ENCODE peak calls at places on chromosome 13, in seven cellular contexts. V is GM03348; R is nephron progenitor cell; N is activated T-helper 1 cell treated with Interleukin-2 at 50 U/mL for 16 hours; T is activated naive CD4-positive, alpha-beta T cell treated with anti-CD3 and anti-CD28 coated beads, Interleukin-2, amount 50 U/mL, for 72 hours; Y is HEK293T; D is naive thymus-derived CD4-positive, alpha-beta T cell. A is an unnamed sample.

GRCh38 chr13:113935081-113935511 is 38.8 kb downstream of the C13orf46 start:
- DNase-seq in V (no peak), R (peak; percentile 26), N (no peak), T (peak; percentile 20), Y (no peak), D (no peak), A (no peak)

GRCh38 chr13:75550159-75550567 is 572 bp downstream of the UCHL3 start:
- DNase-seq in V (peak; percentile 73), R (peak; percentile 40), N (no peak), T (no peak), Y (peak; percentile 78), D (no peak), A (no peak)

GRCh38 chr13:80962855-80963254 is 621.9 kb upstream of the SPRY2 start:
- DNase-seq in V (no peak), R (no peak), N (no peak), T (no peak), Y (peak; percentile 46), D (no peak), A (no peak)

GRCh38 chr13:27971236-27971645 is 2.1 kb upstream of the CDX2 start:
- DNase-seq in V (no peak), R (peak; percentile 67), N (no peak), T (no peak), Y (no peak), D (no peak), A (no peak)

GRCh38 chr13:45392811-45393210 is 25.4 kb downstream of the SLC25A30 start:
- DNase-seq in V (no peak), R (no peak), N (no peak), T (no peak), Y (no peak), D (no peak), A (no peak)

GRCh38 chr13:38785047-38785446 is 98.2 kb downstream of the FREM2 start:
- DNase-seq in V (no peak), R (no peak), N (no peak), T (no peak), Y (no peak), D (no peak), A (no peak)

GRCh38 chr13:41054919-41055619 is 6.2 kb upstream of the WBP4 start:
- DNase-seq in V (no peak), R (no peak), N (no peak), T (no peak), Y (peak; percentile 20), D (no peak), A (no peak)

GRCh38 chr13:75910591-75910990 is 274.5 kb downstream of the LMO7 start:
- DNase-seq in V (no peak), R (no peak), N (no peak), T (no peak), Y (no peak), D (no peak), A (no peak)

GRCh38 chr13:44116562-44117315 is 237.0 kb downstream of the LACC1 start:
- DNase-seq in V (no peak), R (no peak), N (no peak), T (no peak), Y (no peak), D (peak; percentile 8), A (no peak)

GRCh38 chr13:33353210-33353609 is 67.7 kb upstream of the STARD13 start:
- DNase-seq in V (no peak), R (no peak), N (no peak), T (no peak), Y (no peak), D (no peak), A (no peak)

GRCh38 chr13:33125821-33126570 is 109.8 kb downstream of the KL start:
- DNase-seq in V (peak; percentile 91), R (no peak), N (no peak), T (no peak), Y (peak; percentile 13), D (no peak), A (no peak)

GRCh38 chr13:76009491-76009890 is 373.4 kb downstream of the LMO7 start:
- DNase-seq in V (no peak), R (no peak), N (no peak), T (no peak), Y (no peak), D (no peak), A (no peak)

GRCh38 chr13:46783504-46783903 is 13.5 kb downstream of the ESD start:
- DNase-seq in V (no peak), R (no peak), N (no peak), T (no peak), Y (no peak), D (no peak), A (no peak)

GRCh38 chr13:29524176-29524575 is 71.3 kb downstream of the SLC7A1 start:
- DNase-seq in V (no peak), R (no peak), N (no peak), T (no peak), Y (no peak), D (no peak), A (no peak)

GRCh38 chr13:42112864-42113263 is 64.4 kb downstream of the DGKH start:
- DNase-seq in V (no peak), R (no peak), N (no peak), T (no peak), Y (no peak), D (no peak), A (no peak)

GRCh38 chr13:97700306-97700848 is 253.1 kb upstream of the IPO5 start:
- DNase-seq in V (no peak), R (no peak), N (no peak), T (no peak), Y (no peak), D (no peak), A (no peak)

GRCh38 chr13:73018336-73018735 is 40.5 kb upstream of the KLF5 start:
- DNase-seq in V (no peak), R (no peak), N (no peak), T (no peak), Y (no peak), D (no peak), A (no peak)

GRCh38 chr13:78022164-78022877 is 103.7 kb upstream of the EDNRB start:
- DNase-seq in V (peak; percentile 16), R (no peak), N (no peak), T (peak; percentile 55), Y (no peak), D (peak; percentile 54), A (no peak)

GRCh38 chr13:36858285-36858684 is 39.3 kb downstream of the RFXAP start:
- DNase-seq in V (peak; percentile 67), R (peak; percentile 8), N (no peak), T (no peak), Y (peak; percentile 59), D (peak; percentile 3), A (peak; percentile 58)

GRCh38 chr13:113933901-113934300 is 40.0 kb downstream of the C13orf46 start:
- DNase-seq in V (no peak), R (no peak), N (no peak), T (peak; percentile 23), Y (no peak), D (no peak), A (no peak)

GRCh38 chr13:66407159-66407558 is 823.0 kb downstream of the PCDH9 start:
- DNase-seq in V (no peak), R (no peak), N (no peak), T (no peak), Y (no peak), D (no peak), A (no peak)

GRCh38 chr13:23928985-23929384 is 31.7 kb upstream of the C1QTNF9B start:
- DNase-seq in V (peak; percentile 68), R (no peak), N (no peak), T (no peak), Y (no peak), D (no peak), A (no peak)

GRCh38 chr13:43495732-43496131 is 291.0 kb downstream of the ENOX1 start:
- DNase-seq in V (no peak), R (no peak), N (no peak), T (no peak), Y (no peak), D (no peak), A (no peak)

GRCh38 chr13:95924389-95924994 is 128.7 kb downstream of the UGGT2 start:
- DNase-seq in V (peak; percentile 83), R (no peak), N (no peak), T (no peak), Y (peak; percentile 5), D (no peak), A (no peak)

GRCh38 chr13:40673061-40673397 is 6.6 kb upstream of the FOXO1 start:
- DNase-seq in V (no peak), R (no peak), N (no peak), T (no peak), Y (no peak), D (no peak), A (no peak)

GRCh38 chr13:112069063-112069726 is 2.2 kb downstream of the SOX1 start:
- DNase-seq in V (no peak), R (peak; percentile 27), N (no peak), T (no peak), Y (no peak), D (no peak), A (no peak)

GRCh38 chr13:31172001-31172400 is 10.3 kb upstream of the HSPH1 start:
- DNase-seq in V (no peak), R (no peak), N (no peak), T (no peak), Y (no peak), D (no peak), A (no peak)

GRCh38 chr13:93029536-93029935 is 197.1 kb upstream of the GPC6 start:
- DNase-seq in V (peak; percentile 5), R (no peak), N (no peak), T (no peak), Y (no peak), D (no peak), A (no peak)

GRCh38 chr13:31204592-31204991 is 4.8 kb downstream of the B3GLCT start:
- DNase-seq in V (peak; percentile 69), R (no peak), N (no peak), T (no peak), Y (no peak), D (no peak), A (no peak)

GRCh38 chr13:24742294-24742693 is 21.7 kb upstream of the RNF17 start:
- DNase-seq in V (no peak), R (peak; percentile 37), N (no peak), T (no peak), Y (no peak), D (no peak), A (no peak)

GRCh38 chr13:110907951-110908898 is 6.6 kb downstream of the ANKRD10 start:
- DNase-seq in V (no peak), R (no peak), N (no peak), T (no peak), Y (no peak), D (no peak), A (no peak)

GRCh38 chr13:102002271-102002670 is 399.6 kb downstream of the FGF14 start:
- DNase-seq in V (no peak), R (no peak), N (no peak), T (no peak), Y (no peak), D (no peak), A (no peak)

GRCh38 chr13:35729926-35730627 is 253.6 kb upstream of the MAB21L1 start:
- DNase-seq in V (no peak), R (no peak), N (no peak), T (no peak), Y (no peak), D (no peak), A (no peak)

GRCh38 chr13:104949840-104950805 is 1585.3 kb downstream of the EFNB2 start:
- DNase-seq in V (no peak), R (no peak), N (no peak), T (no peak), Y (no peak), D (no peak), A (no peak)

GRCh38 chr13:29849071-29849541 is 1.3 kb downstream of the UBL3 start:
- DNase-seq in V (no peak), R (no peak), N (no peak), T (no peak), Y (no peak), D (no peak), A (peak; percentile 55)

GRCh38 chr13:31761951-31762350 is 22.6 kb downstream of the RXFP2 start:
- DNase-seq in V (peak; percentile 29), R (no peak), N (no peak), T (no peak), Y (no peak), D (no peak), A (no peak)

GRCh38 chr13:32001392-32001768 is 30.2 kb upstream of the FRY start:
- DNase-seq in V (peak; percentile 78), R (no peak), N (no peak), T (no peak), Y (peak; percentile 48), D (peak; percentile 16), A (peak; percentile 30)

GRCh38 chr13:27607125-27607524 is 13.2 kb downstream of the LNX2 start:
- DNase-seq in V (no peak), R (no peak), N (no peak), T (no peak), Y (no peak), D (no peak), A (no peak)